ENCODE peak calls at places on chromosome 1, in six cellular contexts. D, U, G, T, V and O are unnamed samples.

GRCh38 chr1:46289976-46290375 is 13.4 kb downstream of the LRRC41 start:
- DNase-seq in V (no peak), G (no peak), U (no peak), T (no peak), D (no peak), O (no peak)

GRCh38 chr1:204254031-204254661 is 40.4 kb upstream of the GOLT1A start:
- DNase-seq in V (no peak), D (no peak), T (no peak), G (no peak), U (no peak), O (no peak)

GRCh38 chr1:86396503-86396900 is 379 bp upstream of the ODF2L start:
- DNase-seq in G (no peak), U (no peak), D (no peak), V (no peak), T (no peak), O (no peak)

GRCh38 chr1:81126989-81127571 is 673.7 kb upstream of the ADGRL2 start:
- DNase-seq in V (no peak), G (no peak), U (no peak), D (no peak), T (no peak), O (peak; percentile 39)

GRCh38 chr1:42490237-42490636 is 27.2 kb downstream of the CCDC30 start:
- DNase-seq in D (no peak), G (no peak), U (no peak), T (no peak), V (no peak), O (no peak)

GRCh38 chr1:47175227-47175934 is 14.5 kb downstream of the PDZK1IP1 start:
- DNase-seq in G (peak; percentile 47), U (peak; percentile 51), V (no peak), T (no peak), D (peak; percentile 56), O (peak; percentile 39)

GRCh38 chr1:55916480-55916879 is 662.9 kb downstream of the PLPP3 start:
- DNase-seq in T (no peak), G (no peak), D (no peak), V (no peak), U (no peak), O (no peak)

GRCh38 chr1:201175820-201176500 is 14.7 kb upstream of the IGFN1 start:
- DNase-seq in G (no peak), T (no peak), D (no peak), U (no peak), V (no peak), O (no peak)

GRCh38 chr1:67189953-67190352 is 23.7 kb downstream of the IL23R start:
- DNase-seq in G (no peak), T (no peak), V (no peak), D (no peak), U (no peak), O (no peak)

GRCh38 chr1:24189528-24189927 is 2.4 kb upstream of the IFNLR1 start:
- DNase-seq in G (peak; percentile 42), T (no peak), U (no peak), V (no peak), D (no peak), O (no peak)

GRCh38 chr1:1230656-1231399 is 973 bp downstream of the SDF4 start:
- DNase-seq in D (peak; percentile 45), G (no peak), V (no peak), T (no peak), U (peak; percentile 84), O (peak; percentile 48)

GRCh38 chr1:161220002-161220401 is 3.4 kb downstream of the APOA2 start:
- DNase-seq in T (no peak), D (no peak), U (no peak), G (no peak), V (no peak), O (no peak)

GRCh38 chr1:11320153-11320936 is 47.3 kb downstream of the UBIAD1 start:
- DNase-seq in D (no peak), T (no peak), G (peak; percentile 54), U (no peak), V (no peak), O (no peak)

GRCh38 chr1:103514920-103515503 is 10.5 kb upstream of the RNPC3 start:
- DNase-seq in T (no peak), U (no peak), V (no peak), D (peak; percentile 35), G (no peak), O (no peak)

GRCh38 chr1:81409262-81409661 is 391.5 kb upstream of the ADGRL2 start:
- DNase-seq in D (no peak), G (no peak), V (no peak), T (no peak), U (no peak), O (no peak)

GRCh38 chr1:17273096-17273495 is 24.2 kb downstream of the PADI3 start:
- DNase-seq in D (no peak), U (no peak), T (peak; percentile 29), G (no peak), V (no peak), O (no peak)

GRCh38 chr1:212754715-212755114 is 36.9 kb downstream of the NSL1 start:
- DNase-seq in G (no peak), V (no peak), T (no peak), D (no peak), U (no peak), O (no peak)

GRCh38 chr1:224182057-224182865 is 779 bp upstream of the DEGS1 start:
- DNase-seq in T (peak; percentile 68), D (no peak), G (peak; percentile 48), U (no peak), V (peak; percentile 22), O (no peak)

GRCh38 chr1:217274416-217274815 is 356.5 kb downstream of the GPATCH2 start:
- DNase-seq in D (no peak), U (no peak), T (no peak), G (no peak), V (no peak), O (no peak)

GRCh38 chr1:19400875-19401854 is 84.2 kb downstream of the CAPZB start:
- DNase-seq in D (no peak), T (no peak), V (no peak), U (no peak), G (no peak), O (peak; percentile 38)

GRCh38 chr1:200183637-200184036 is 156.1 kb downstream of the NR5A2 start:
- DNase-seq in V (no peak), T (no peak), D (no peak), G (no peak), U (no peak), O (no peak)

GRCh38 chr1:94383966-94384408 is 34.2 kb upstream of the ABCD3 start:
- DNase-seq in V (no peak), T (no peak), D (no peak), U (no peak), G (peak; percentile 43), O (no peak)

GRCh38 chr1:119384591-119384990 is 16.0 kb downstream of the HAO2 start:
- DNase-seq in D (no peak), G (no peak), U (no peak), T (no peak), V (no peak), O (no peak)

GRCh38 chr1:183918589-183918988 is 113.7 kb downstream of the RGL1 start:
- DNase-seq in G (no peak), V (no peak), T (no peak), D (no peak), U (no peak), O (no peak)

GRCh38 chr1:3247521-3248031 is 178.6 kb downstream of the PRDM16 start:
- DNase-seq in D (no peak), T (no peak), V (no peak), U (no peak), G (no peak), O (no peak)

GRCh38 chr1:152018537-152018936 is 18.3 kb downstream of the S100A11 start:
- DNase-seq in D (no peak), V (no peak), T (no peak), U (no peak), G (peak; percentile 47), O (no peak)

GRCh38 chr1:25871704-25872494 is 3.6 kb downstream of the PAQR7 start:
- DNase-seq in T (no peak), V (no peak), D (no peak), G (no peak), U (no peak), O (no peak)

GRCh38 chr1:3735683-3736070 is 16.6 kb upstream of the CCDC27 start:
- DNase-seq in U (no peak), D (no peak), G (no peak), V (no peak), T (no peak), O (no peak)